ENCODE peak calls at places on chromosomes 4 and X, in eight cellular contexts. One of them, this sample, is unnamed.

GRCh38 chrX:153440556-153441135 is 5.2 kb downstream of the TREX2 start:
- DNase-seq in PC-3: no peak
- DNase-seq in MM.1S: no peak
- DNase-seq in fibroblast of lung: no peak
- DNase-seq in GM23248: no peak
- DNase-seq in K562: no peak
- DNase-seq in neural progenitor cell: no peak
- DNase-seq in mammary epithelial cell: peak
- DNase-seq in this sample: no peak

GRCh38 chr4:8410641-8411271 is 29.8 kb downstream of the ACOX3 start:
- DNase-seq in GM23248: peak
- DNase-seq in fibroblast of lung: peak
- DNase-seq in neural progenitor cell: peak
- DNase-seq in mammary epithelial cell: peak
- DNase-seq in PC-3: peak
- DNase-seq in MM.1S: no peak
- DNase-seq in K562: peak
- DNase-seq in this sample: peak

GRCh38 chr4:19402666-19403065 is 849.0 kb upstream of the SLIT2 start:
- DNase-seq in MM.1S: no peak
- DNase-seq in PC-3: no peak
- DNase-seq in mammary epithelial cell: no peak
- DNase-seq in K562: no peak
- DNase-seq in fibroblast of lung: peak
- DNase-seq in GM23248: peak
- DNase-seq in neural progenitor cell: no peak
- DNase-seq in this sample: no peak

GRCh38 chrX:155768036-155768769 is 112.9 kb upstream of the VAMP7 start:
- DNase-seq in fibroblast of lung: peak
- DNase-seq in neural progenitor cell: no peak
- DNase-seq in K562: no peak
- DNase-seq in mammary epithelial cell: peak
- DNase-seq in GM23248: peak
- DNase-seq in PC-3: no peak
- DNase-seq in MM.1S: no peak
- DNase-seq in this sample: no peak

GRCh38 chrX:13360146-13360545 is 40.3 kb upstream of the ATXN3L start:
- DNase-seq in PC-3: no peak
- DNase-seq in mammary epithelial cell: no peak
- DNase-seq in neural progenitor cell: no peak
- DNase-seq in MM.1S: peak
- DNase-seq in fibroblast of lung: no peak
- DNase-seq in K562: no peak
- DNase-seq in GM23248: no peak
- DNase-seq in this sample: no peak

GRCh38 chr4:113591982-113592381 is 169.6 kb downstream of the CAMK2D start:
- DNase-seq in GM23248: peak
- DNase-seq in PC-3: no peak
- DNase-seq in fibroblast of lung: peak
- DNase-seq in mammary epithelial cell: no peak
- DNase-seq in MM.1S: no peak
- DNase-seq in neural progenitor cell: no peak
- DNase-seq in K562: no peak
- DNase-seq in this sample: no peak

GRCh38 chr4:95381843-95382580 is 166.8 kb downstream of the UNC5C start:
- DNase-seq in mammary epithelial cell: no peak
- DNase-seq in fibroblast of lung: no peak
- DNase-seq in K562: no peak
- DNase-seq in PC-3: no peak
- DNase-seq in MM.1S: no peak
- DNase-seq in neural progenitor cell: no peak
- DNase-seq in GM23248: no peak
- DNase-seq in this sample: no peak

GRCh38 chrX:120797201-120797938 is 78.3 kb downstream of the CT47B1 start:
- DNase-seq in fibroblast of lung: no peak
- DNase-seq in PC-3: no peak
- DNase-seq in MM.1S: no peak
- DNase-seq in K562: no peak
- DNase-seq in neural progenitor cell: no peak
- DNase-seq in GM23248: no peak
- DNase-seq in mammary epithelial cell: no peak
- DNase-seq in this sample: no peak

GRCh38 chr4:93764647-93765246 is 63.8 kb upstream of the ATOH1 start:
- DNase-seq in GM23248: peak
- DNase-seq in mammary epithelial cell: peak
- DNase-seq in K562: peak
- DNase-seq in MM.1S: peak
- DNase-seq in PC-3: peak
- DNase-seq in neural progenitor cell: peak
- DNase-seq in fibroblast of lung: peak
- DNase-seq in this sample: peak

GRCh38 chrX:2620576-2620975 is 70.5 kb upstream of the CD99 start:
- DNase-seq in GM23248: no peak
- DNase-seq in neural progenitor cell: no peak
- DNase-seq in MM.1S: no peak
- DNase-seq in fibroblast of lung: no peak
- DNase-seq in K562: no peak
- DNase-seq in PC-3: no peak
- DNase-seq in mammary epithelial cell: no peak
- DNase-seq in this sample: no peak

GRCh38 chr4:37960679-37961078 is 481 bp downstream of the PTTG2 start:
- DNase-seq in MM.1S: no peak
- DNase-seq in K562: no peak
- DNase-seq in neural progenitor cell: no peak
- DNase-seq in PC-3: no peak
- DNase-seq in mammary epithelial cell: no peak
- DNase-seq in fibroblast of lung: no peak
- DNase-seq in GM23248: no peak
- DNase-seq in this sample: no peak

GRCh38 chrX:113741744-113742143 is 842.1 kb upstream of the HTR2C start:
- DNase-seq in MM.1S: peak
- DNase-seq in K562: peak
- DNase-seq in mammary epithelial cell: peak
- DNase-seq in neural progenitor cell: peak
- DNase-seq in GM23248: peak
- DNase-seq in PC-3: peak
- DNase-seq in fibroblast of lung: no peak
- DNase-seq in this sample: peak

GRCh38 chr4:6299875-6300274 is 30.2 kb downstream of the WFS1 start:
- DNase-seq in MM.1S: no peak
- DNase-seq in fibroblast of lung: no peak
- DNase-seq in GM23248: no peak
- DNase-seq in neural progenitor cell: no peak
- DNase-seq in mammary epithelial cell: no peak
- DNase-seq in K562: no peak
- DNase-seq in PC-3: no peak
- DNase-seq in this sample: no peak

GRCh38 chr4:81675785-81676427 is 204.2 kb upstream of the RASGEF1B start:
- DNase-seq in MM.1S: no peak
- DNase-seq in K562: no peak
- DNase-seq in mammary epithelial cell: no peak
- DNase-seq in PC-3: no peak
- DNase-seq in GM23248: no peak
- DNase-seq in fibroblast of lung: peak
- DNase-seq in neural progenitor cell: no peak
- DNase-seq in this sample: no peak

GRCh38 chrX:123339201-123339905 is 155.3 kb downstream of the GRIA3 start:
- DNase-seq in neural progenitor cell: no peak
- DNase-seq in MM.1S: no peak
- DNase-seq in fibroblast of lung: no peak
- DNase-seq in GM23248: peak
- DNase-seq in mammary epithelial cell: peak
- DNase-seq in K562: no peak
- DNase-seq in PC-3: peak
- DNase-seq in this sample: no peak

GRCh38 chr4:44493924-44494323 is 45.3 kb upstream of the KCTD8 start:
- DNase-seq in mammary epithelial cell: peak
- DNase-seq in MM.1S: peak
- DNase-seq in neural progenitor cell: peak
- DNase-seq in GM23248: peak
- DNase-seq in fibroblast of lung: no peak
- DNase-seq in K562: peak
- DNase-seq in PC-3: peak
- DNase-seq in this sample: no peak

GRCh38 chrX:44946771-44947170 is 73.8 kb downstream of the KDM6A start:
- DNase-seq in GM23248: no peak
- DNase-seq in PC-3: peak
- DNase-seq in neural progenitor cell: no peak
- DNase-seq in fibroblast of lung: peak
- DNase-seq in mammary epithelial cell: peak
- DNase-seq in MM.1S: no peak
- DNase-seq in K562: no peak
- DNase-seq in this sample: no peak

GRCh38 chrX:101429934-101430333 is 21.9 kb downstream of the HNRNPH2 start:
- DNase-seq in GM23248: peak
- DNase-seq in fibroblast of lung: peak
- DNase-seq in neural progenitor cell: no peak
- DNase-seq in MM.1S: no peak
- DNase-seq in K562: no peak
- DNase-seq in mammary epithelial cell: no peak
- DNase-seq in PC-3: peak
- DNase-seq in this sample: no peak
- H3K9ac ChIP-seq in GM23248: no peak
- H3K9ac ChIP-seq in fibroblast of lung: no peak
- H3K9ac ChIP-seq in neural progenitor cell: no peak
- H3K9ac ChIP-seq in MM.1S: no peak
- H3K9ac ChIP-seq in K562: no peak
- H3K9ac ChIP-seq in mammary epithelial cell: no peak
- H3K9ac ChIP-seq in PC-3: no peak
- H3K9ac ChIP-seq in this sample: no peak

DNA sequence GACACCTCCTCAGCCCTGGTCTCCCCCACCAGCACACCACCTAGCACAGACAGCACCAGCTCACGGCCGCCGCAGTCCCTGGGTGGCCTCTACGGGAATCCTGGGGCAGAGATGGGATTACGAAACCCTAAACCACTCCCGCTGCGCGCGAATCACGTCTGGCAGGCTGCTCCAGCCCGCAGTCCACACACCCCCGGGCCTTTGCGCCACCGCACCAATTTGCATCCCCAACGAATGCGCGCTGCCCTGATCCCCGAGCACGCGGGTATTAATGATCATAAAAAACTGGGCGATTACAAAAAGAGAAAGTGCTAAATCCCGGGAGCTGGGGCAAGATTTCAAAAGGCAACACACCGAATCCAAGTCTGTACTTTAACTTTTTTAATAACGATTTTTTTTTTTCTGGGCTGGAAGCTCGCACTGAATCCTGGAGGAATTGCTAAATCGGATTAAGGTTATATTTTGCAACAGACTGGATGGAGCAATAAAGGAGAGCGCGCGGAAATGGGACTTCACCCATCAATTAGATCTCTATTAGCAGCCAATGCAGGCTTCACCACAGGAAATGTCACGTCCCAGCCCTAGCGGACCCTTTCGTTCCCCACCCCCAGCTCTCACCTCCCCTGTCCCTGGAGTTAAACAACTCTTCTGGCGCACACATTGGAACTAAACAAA is 69.8 kb upstream of the TMEM33 start:
- DNase-seq in mammary epithelial cell: no peak
- DNase-seq in MM.1S: no peak
- DNase-seq in neural progenitor cell: peak
- DNase-seq in fibroblast of lung: no peak
- DNase-seq in GM23248: peak
- DNase-seq in K562: no peak
- DNase-seq in PC-3: no peak
- DNase-seq in this sample: no peak
- TF ChIP-seq EZH2 in mammary epithelial cell: no peak
- TF ChIP-seq EZH2 in MM.1S: no peak
- TF ChIP-seq EZH2 in neural progenitor cell: peak
- TF ChIP-seq EZH2 in fibroblast of lung: peak
- TF ChIP-seq EZH2 in GM23248: no peak
- TF ChIP-seq EZH2 in K562: no peak
- TF ChIP-seq EZH2 in PC-3: no peak
- TF ChIP-seq EZH2 in this sample: no peak

GRCh38 chrX:41095174-41095573 is 9.9 kb downstream of the USP9X start:
- DNase-seq in neural progenitor cell: no peak
- DNase-seq in GM23248: no peak
- DNase-seq in K562: no peak
- DNase-seq in fibroblast of lung: no peak
- DNase-seq in MM.1S: no peak
- DNase-seq in mammary epithelial cell: no peak
- DNase-seq in PC-3: no peak
- DNase-seq in this sample: no peak

GRCh38 chrX:41092776-41093175 is 7.5 kb downstream of the USP9X start:
- DNase-seq in MM.1S: no peak
- DNase-seq in GM23248: no peak
- DNase-seq in mammary epithelial cell: no peak
- DNase-seq in neural progenitor cell: no peak
- DNase-seq in K562: no peak
- DNase-seq in PC-3: no peak
- DNase-seq in fibroblast of lung: no peak
- DNase-seq in this sample: no peak

GRCh38 chrX:41086627-41086932 is 1.3 kb downstream of the USP9X start:
- DNase-seq in neural progenitor cell: no peak
- DNase-seq in MM.1S: peak
- DNase-seq in fibroblast of lung: no peak
- DNase-seq in GM23248: no peak
- DNase-seq in PC-3: peak
- DNase-seq in K562: peak
- DNase-seq in mammary epithelial cell: no peak
- DNase-seq in this sample: no peak

GRCh38 chrX:41087219-41087618 is 2.0 kb downstream of the USP9X start:
- DNase-seq in MM.1S: no peak
- DNase-seq in neural progenitor cell: no peak
- DNase-seq in GM23248: no peak
- DNase-seq in fibroblast of lung: no peak
- DNase-seq in K562: no peak
- DNase-seq in mammary epithelial cell: peak
- DNase-seq in PC-3: peak
- DNase-seq in this sample: no peak

DNA sequence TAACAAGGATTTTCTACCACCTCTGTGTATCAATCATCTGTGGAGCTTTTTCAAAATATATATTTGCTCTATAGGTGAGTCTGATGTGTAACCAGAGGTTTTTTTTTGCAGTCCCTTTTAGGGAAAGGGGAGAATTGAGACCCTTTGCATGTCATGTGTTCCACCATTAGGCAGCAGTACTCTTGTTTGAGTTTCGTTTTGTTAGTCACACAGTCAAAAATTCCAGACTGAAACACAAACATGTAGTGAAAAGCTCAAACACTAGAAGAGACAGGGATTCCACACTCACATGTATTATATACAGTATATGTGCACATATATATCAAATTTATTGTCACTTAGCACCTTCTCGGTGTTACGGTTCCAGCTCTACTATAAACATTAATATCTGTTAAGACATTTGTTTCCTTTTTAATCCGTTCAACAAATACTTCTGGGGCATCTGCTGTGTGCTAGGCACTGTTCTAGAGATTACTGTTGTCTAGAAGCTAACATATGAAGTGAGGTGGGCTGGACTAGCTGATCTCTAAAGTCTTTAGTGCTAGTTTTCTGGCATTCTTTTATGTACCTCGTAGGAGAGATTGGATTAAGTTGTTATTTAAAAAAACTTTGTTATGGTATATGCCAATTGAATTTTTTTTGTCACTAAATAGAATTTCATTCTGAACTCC is 5.5 kb downstream of the USP9X start:
- DNase-seq in neural progenitor cell: no peak
- DNase-seq in PC-3: peak
- DNase-seq in K562: no peak
- DNase-seq in GM23248: peak
- DNase-seq in mammary epithelial cell: peak
- DNase-seq in MM.1S: no peak
- DNase-seq in fibroblast of lung: no peak
- DNase-seq in this sample: no peak
- H3K9ac ChIP-seq in neural progenitor cell: no peak
- H3K9ac ChIP-seq in PC-3: peak
- H3K9ac ChIP-seq in K562: no peak
- H3K9ac ChIP-seq in GM23248: peak
- H3K9ac ChIP-seq in mammary epithelial cell: no peak
- H3K9ac ChIP-seq in MM.1S: no peak
- H3K9ac ChIP-seq in fibroblast of lung: no peak
- H3K9ac ChIP-seq in this sample: no peak

GRCh38 chr4:41257901-41258300 is 1.2 kb downstream of the UCHL1 start:
- DNase-seq in mammary epithelial cell: no peak
- DNase-seq in fibroblast of lung: peak
- DNase-seq in GM23248: no peak
- DNase-seq in MM.1S: no peak
- DNase-seq in K562: no peak
- DNase-seq in PC-3: no peak
- DNase-seq in neural progenitor cell: peak
- DNase-seq in this sample: no peak
- TF ChIP-seq EZH2 in mammary epithelial cell: no peak
- TF ChIP-seq EZH2 in fibroblast of lung: peak
- TF ChIP-seq EZH2 in GM23248: no peak
- TF ChIP-seq EZH2 in MM.1S: no peak
- TF ChIP-seq EZH2 in K562: no peak
- TF ChIP-seq EZH2 in PC-3: no peak
- TF ChIP-seq EZH2 in neural progenitor cell: no peak
- TF ChIP-seq EZH2 in this sample: no peak

This sample was measured in HCT116.